ENCODE peak calls at places on chromosomes 12 and 14, in six cellular contexts. K is ovary, P is HCT116, C is prostate gland, S is heart left ventricle, T is IMR-90. U is an unnamed sample.

GRCh38 chr12:64883264-64884163 is 59.1 kb downstream of the TBC1D30 start:
- DNase-seq in P (no peak), T (no peak), C (no peak), S (no peak), K (no peak), U (no peak)

GRCh38 chr14:100536721-100537700 is 50.2 kb downstream of the BEGAIN start:
- DNase-seq in P (no peak), K (no peak), T (no peak), S (peak; percentile 12), C (no peak), U (no peak)

GRCh38 chr14:51041117-51041531 is 53.8 kb downstream of the TRIM9 start:
- DNase-seq in T (no peak), C (no peak), P (no peak), K (no peak), S (no peak), U (no peak)

GRCh38 chr12:30996752-30997151 is 70.2 kb downstream of the TSPAN11 start:
- DNase-seq in T (no peak), K (no peak), P (no peak), C (no peak), S (no peak), U (no peak)

GRCh38 chr14:71204231-71204630 is 297.0 kb downstream of the PCNX1 start:
- DNase-seq in K (no peak), S (no peak), T (no peak), P (no peak), C (no peak), U (no peak)

GRCh38 chr12:70117670-70118069 is 125.6 kb upstream of the CNOT2 start:
- DNase-seq in S (no peak), P (no peak), T (no peak), C (no peak), K (no peak), U (no peak)

GRCh38 chr14:59248170-59248569 is 59.7 kb downstream of the DAAM1 start:
- DNase-seq in S (no peak), K (no peak), C (no peak), T (no peak), P (no peak), U (no peak)

GRCh38 chr12:66190519-66191406 is 1.7 kb downstream of the IRAK3 start:
- DNase-seq in P (no peak), K (no peak), S (no peak), T (peak; percentile 52), C (no peak), U (no peak)

GRCh38 chr12:131011165-131012079 is 57.7 kb downstream of the ADGRD1 start:
- DNase-seq in K (no peak), T (no peak), P (no peak), S (peak; percentile 78), C (no peak), U (no peak)

GRCh38 chr14:92460916-92461579 is 52.5 kb upstream of the RIN3 start:
- DNase-seq in P (no peak), C (no peak), S (peak; percentile 56), T (peak; percentile 82), K (no peak), U (no peak)

GRCh38 chr14:95453713-95453980 is 62.8 kb downstream of the SYNE3 start:
- DNase-seq in K (no peak), T (no peak), C (no peak), S (peak; percentile 20), P (no peak), U (no peak)

GRCh38 chr12:95723693-95724384 is 66.7 kb downstream of the NTN4 start:
- DNase-seq in C (no peak), T (no peak), K (no peak), S (no peak), P (no peak), U (no peak)

GRCh38 chr12:106022568-106023012 is 116.2 kb downstream of the NUAK1 start:
- DNase-seq in C (no peak), P (no peak), K (no peak), T (peak; percentile 80), S (no peak), U (no peak)

GRCh38 chr14:99745307-99745951 is 47.8 kb upstream of the EML1 start:
- DNase-seq in T (peak; percentile 93), P (no peak), C (no peak), K (no peak), S (no peak), U (no peak)

GRCh38 chr12:57868870-57869609 is 22.5 kb upstream of the CTDSP2 start:
- DNase-seq in P (no peak), S (peak; percentile 64), T (no peak), K (no peak), C (no peak), U (no peak)

GRCh38 chr12:57868211-57868610 is 21.7 kb upstream of the CTDSP2 start:
- DNase-seq in C (no peak), S (no peak), P (no peak), T (peak; percentile 36), K (no peak), U (no peak)

GRCh38 chr12:57864811-57865751 is 18.6 kb upstream of the CTDSP2 start:
- DNase-seq in P (peak; percentile 32), K (peak; percentile 83), S (peak; percentile 90), T (peak; percentile 77), C (peak; percentile 64), U (peak; percentile 31)

GRCh38 chr12:57864382-57864781 is 17.9 kb upstream of the CTDSP2 start:
- DNase-seq in K (no peak), C (peak; percentile 10), P (no peak), T (no peak), S (no peak), U (no peak)

GRCh38 chr12:57866308-57867019 is 19.9 kb upstream of the CTDSP2 start:
- DNase-seq in S (no peak), K (no peak), T (no peak), P (no peak), C (no peak), U (no peak)
- TF ChIP-seq POLR2A in S (no peak), K (no peak), T (no peak), P (no peak), C (no peak), U (no peak)

GRCh38 chr12:1305063-1305434 is 289.3 kb downstream of the FBXL14 start:
- DNase-seq in P (no peak), S (peak; percentile 45), T (no peak), C (no peak), K (no peak), U (no peak)
- TF ChIP-seq POLR2A in P (no peak), S (no peak), T (no peak), C (no peak), K (no peak), U (no peak)

GRCh38 chr14:69773571-69774276 is 6.8 kb downstream of the SRSF5 start:
- DNase-seq in T (no peak), K (no peak), C (no peak), P (no peak), S (no peak), U (no peak)
- TF ChIP-seq POLR2A in T (peak; percentile 50), K (no peak), C (no peak), P (no peak), S (no peak), U (no peak)

DNA sequence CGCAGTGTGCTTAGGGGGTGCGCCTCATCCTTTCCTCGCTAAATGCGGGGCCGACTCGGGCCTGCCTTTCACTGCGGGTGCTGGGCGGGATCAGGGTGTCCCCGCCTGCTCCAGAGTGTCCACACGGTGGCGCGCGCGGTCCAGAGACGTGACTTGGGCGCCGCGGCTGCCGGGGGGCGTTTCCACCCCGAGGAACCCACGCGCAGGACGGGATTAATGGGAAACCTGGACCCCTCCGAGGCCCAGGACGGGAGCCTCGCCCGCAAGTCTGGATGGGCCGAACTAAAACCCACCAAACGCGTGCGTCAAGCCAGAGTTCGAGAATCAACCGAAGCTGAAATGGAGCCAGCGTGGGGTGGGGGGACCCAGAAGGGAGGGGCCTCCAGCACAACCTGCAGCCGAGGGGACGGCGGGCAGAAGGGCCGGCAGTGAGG is 93.4 kb downstream of the NINJ2 start:
- DNase-seq in T (peak; percentile 70), K (peak; percentile 86), P (peak; percentile 59), C (peak; percentile 77), S (peak; percentile 93), U (peak; percentile 94)
- TF ChIP-seq POLR2A in T (no peak), K (peak; percentile 21), P (no peak), C (peak; percentile 11), S (no peak), U (no peak)

GRCh38 chr12:124341645-124342069 is 46.8 kb downstream of the RFLNA start:
- DNase-seq in K (no peak), S (no peak), T (no peak), C (no peak), P (no peak), U (no peak)

GRCh38 chr12:124338876-124339603 is 44.1 kb downstream of the RFLNA start:
- DNase-seq in C (no peak), P (no peak), S (no peak), T (no peak), K (no peak), U (no peak)

GRCh38 chr12:124338448-124338847 is 43.6 kb downstream of the RFLNA start:
- DNase-seq in P (no peak), K (no peak), S (no peak), C (no peak), T (no peak), U (no peak)

GRCh38 chr12:124337628-124338027 is 42.7 kb downstream of the RFLNA start:
- DNase-seq in C (no peak), P (no peak), T (no peak), S (no peak), K (no peak), U (no peak)

GRCh38 chr12:124340080-124340900 is 45.4 kb downstream of the RFLNA start:
- DNase-seq in T (no peak), C (no peak), P (no peak), S (no peak), K (no peak), U (no peak)
- TF ChIP-seq POLR2A in T (no peak), C (no peak), P (no peak), S (no peak), K (no peak), U (no peak)

GRCh38 chr14:32932302-32932920 is 6.3 kb upstream of the NPAS3 start:
- DNase-seq in K (no peak), S (no peak), T (no peak), C (no peak), P (no peak), U (no peak)

GRCh38 chr14:32932921-32933622 is 5.6 kb upstream of the NPAS3 start:
- DNase-seq in C (no peak), S (peak; percentile 49), P (no peak), K (no peak), T (no peak), U (no peak)

GRCh38 chr14:32933943-32934890 is 4.5 kb upstream of the NPAS3 start:
- DNase-seq in S (no peak), C (no peak), K (peak; percentile 15), P (no peak), T (no peak), U (no peak)

GRCh38 chr14:32934891-32935633 is 3.6 kb upstream of the NPAS3 start:
- DNase-seq in T (no peak), P (no peak), C (no peak), K (no peak), S (peak; percentile 29), U (no peak)

GRCh38 chr14:32933623-32933942 is 5.1 kb upstream of the NPAS3 start:
- DNase-seq in K (no peak), S (no peak), P (no peak), T (no peak), C (no peak), U (no peak)
- TF ChIP-seq POLR2A in K (no peak), S (no peak), P (no peak), T (no peak), C (no peak), U (no peak)

U was measured in Peyer's patch.